ENCODE peak calls at places on chromosomes 4 and X, in nine cellular contexts. One of them, this sample, is unnamed.
A peak's percentile ranks its signal among the peaks of the same experiment; 100 is the strongest.

GRCh38 chrX:103404225-103405008 is 28.1 kb downstream of the BEX3 start:
- DNase-seq in H9: peak; percentile 91
- DNase-seq in AG04450: peak; percentile 79
- DNase-seq in HCT116: peak; percentile 59
- DNase-seq in adrenal gland: peak; percentile 78
- DNase-seq in breast epithelium: peak; percentile 44
- DNase-seq in adipocyte: peak; percentile 83
- DNase-seq in suprapubic skin: no peak
- DNase-seq in CD8-positive, alpha-beta T cell: peak; percentile 0
- DNase-seq in this sample: no peak

GRCh38 chr4:47312170-47312569 is 151.3 kb downstream of the COMMD8 start:
- DNase-seq in CD8-positive, alpha-beta T cell: no peak
- DNase-seq in H9: no peak
- DNase-seq in adipocyte: no peak
- DNase-seq in AG04450: no peak
- DNase-seq in HCT116: no peak
- DNase-seq in adrenal gland: no peak
- DNase-seq in breast epithelium: no peak
- DNase-seq in suprapubic skin: no peak
- DNase-seq in this sample: no peak

GRCh38 chr4:182189107-182189878 is 53.9 kb upstream of the TENM3 start:
- DNase-seq in HCT116: no peak
- DNase-seq in adipocyte: peak; percentile 65
- DNase-seq in CD8-positive, alpha-beta T cell: no peak
- DNase-seq in suprapubic skin: no peak
- DNase-seq in breast epithelium: no peak
- DNase-seq in adrenal gland: peak; percentile 65
- DNase-seq in H9: no peak
- DNase-seq in AG04450: peak; percentile 73
- DNase-seq in this sample: no peak

GRCh38 chrX:80812176-80812575 is 2.5 kb upstream of the BRWD3 start:
- DNase-seq in adrenal gland: no peak
- DNase-seq in CD8-positive, alpha-beta T cell: peak; percentile 0
- DNase-seq in AG04450: no peak
- DNase-seq in HCT116: no peak
- DNase-seq in suprapubic skin: no peak
- DNase-seq in adipocyte: peak; percentile 5
- DNase-seq in breast epithelium: no peak
- DNase-seq in H9: peak; percentile 58
- DNase-seq in this sample: peak; percentile 5

GRCh38 chr4:155999743-156000142 is 46.1 kb upstream of the CTSO start:
- DNase-seq in H9: peak; percentile 83
- DNase-seq in adrenal gland: no peak
- DNase-seq in AG04450: no peak
- DNase-seq in breast epithelium: no peak
- DNase-seq in HCT116: peak; percentile 0
- DNase-seq in suprapubic skin: no peak
- DNase-seq in adipocyte: peak; percentile 47
- DNase-seq in CD8-positive, alpha-beta T cell: no peak
- DNase-seq in this sample: no peak

GRCh38 chr4:140736669-140737343 is 19.4 kb downstream of the TBC1D9 start:
- DNase-seq in CD8-positive, alpha-beta T cell: no peak
- DNase-seq in adipocyte: peak; percentile 18
- DNase-seq in adrenal gland: no peak
- DNase-seq in suprapubic skin: no peak
- DNase-seq in breast epithelium: no peak
- DNase-seq in H9: no peak
- DNase-seq in HCT116: no peak
- DNase-seq in AG04450: no peak
- DNase-seq in this sample: no peak

GRCh38 chr4:30380404-30380998 is 339.7 kb upstream of the PCDH7 start:
- DNase-seq in breast epithelium: no peak
- DNase-seq in H9: peak; percentile 79
- DNase-seq in adipocyte: peak; percentile 75
- DNase-seq in HCT116: peak; percentile 65
- DNase-seq in suprapubic skin: no peak
- DNase-seq in adrenal gland: peak; percentile 50
- DNase-seq in AG04450: peak; percentile 32
- DNase-seq in CD8-positive, alpha-beta T cell: no peak
- DNase-seq in this sample: no peak

GRCh38 chr4:153234923-153235322 is 30.7 kb downstream of the TRIM2 start:
- DNase-seq in AG04450: no peak
- DNase-seq in H9: no peak
- DNase-seq in suprapubic skin: no peak
- DNase-seq in adipocyte: peak; percentile 71
- DNase-seq in HCT116: peak; percentile 56
- DNase-seq in breast epithelium: no peak
- DNase-seq in CD8-positive, alpha-beta T cell: no peak
- DNase-seq in adrenal gland: no peak
- DNase-seq in this sample: no peak

GRCh38 chrX:22109442-22109841 is 77.3 kb downstream of the PHEX start:
- DNase-seq in adipocyte: no peak
- DNase-seq in H9: no peak
- DNase-seq in breast epithelium: no peak
- DNase-seq in adrenal gland: no peak
- DNase-seq in AG04450: no peak
- DNase-seq in HCT116: no peak
- DNase-seq in suprapubic skin: no peak
- DNase-seq in CD8-positive, alpha-beta T cell: no peak
- DNase-seq in this sample: no peak

GRCh38 chr4:56757270-56757746 is 64.2 kb downstream of the SPINK2 start:
- DNase-seq in adrenal gland: peak; percentile 31
- DNase-seq in adipocyte: peak; percentile 46
- DNase-seq in breast epithelium: no peak
- DNase-seq in HCT116: no peak
- DNase-seq in AG04450: no peak
- DNase-seq in H9: no peak
- DNase-seq in CD8-positive, alpha-beta T cell: peak; percentile 4
- DNase-seq in suprapubic skin: no peak
- DNase-seq in this sample: no peak

DNA sequence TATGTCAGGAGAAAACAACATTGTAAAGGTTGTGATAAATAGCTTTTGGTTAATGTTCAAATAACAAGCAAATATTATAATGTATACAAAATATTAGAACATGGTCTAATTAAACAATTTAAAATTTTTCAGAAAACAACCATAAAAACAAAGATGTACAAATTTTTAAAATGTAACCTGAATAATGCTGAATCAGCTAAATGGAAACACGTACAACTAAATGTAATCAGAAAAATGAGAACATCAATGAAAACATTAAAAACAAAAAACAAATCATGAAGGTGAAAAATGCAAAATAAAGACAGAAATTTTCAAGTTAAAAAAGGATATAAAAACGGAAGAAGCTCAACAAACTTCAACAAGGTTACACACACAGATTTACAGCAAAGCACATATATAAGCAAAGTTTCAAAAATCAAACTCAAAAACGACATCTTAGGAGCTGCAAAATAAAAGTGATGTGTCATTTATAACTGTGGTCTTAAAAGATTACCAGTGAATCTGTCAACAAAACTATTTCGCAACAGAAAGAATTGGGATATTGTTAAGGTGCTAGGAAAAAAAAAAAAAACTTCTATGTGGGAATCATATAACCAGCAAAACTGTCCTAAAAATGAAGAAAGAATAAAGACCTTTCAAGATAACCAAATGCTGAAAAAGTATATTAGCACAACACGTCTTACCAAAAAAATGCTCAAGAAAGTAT is 31.8 kb downstream of the ZNF732 start:
- DNase-seq in breast epithelium: no peak
- DNase-seq in H9: no peak
- DNase-seq in AG04450: no peak
- DNase-seq in suprapubic skin: no peak
- DNase-seq in HCT116: no peak
- DNase-seq in CD8-positive, alpha-beta T cell: no peak
- DNase-seq in adipocyte: no peak
- DNase-seq in adrenal gland: no peak
- DNase-seq in this sample: no peak
- H3K9me3 ChIP-seq in breast epithelium: peaks cover 96% of the 10 kb centered on the region
- H3K9me3 ChIP-seq in H9: peaks cover 41% of the 10 kb centered on the region
- H3K9me3 ChIP-seq in AG04450: peaks cover 9% of the 10 kb centered on the region
- H3K9me3 ChIP-seq in suprapubic skin: peaks cover 84% of the 10 kb centered on the region
- H3K9me3 ChIP-seq in HCT116: peaks cover 9% of the 10 kb centered on the region
- H3K9me3 ChIP-seq in CD8-positive, alpha-beta T cell: peaks cover 26% of the 10 kb centered on the region
- H3K9me3 ChIP-seq in adipocyte: peaks cover 97% of the 10 kb centered on the region
- H3K9me3 ChIP-seq in adrenal gland: peaks cover 57% of the 10 kb centered on the region
- H3K9me3 ChIP-seq in this sample: peaks cover 39% of the 10 kb centered on the region

GRCh38 chr4:163191999-163192398 is 25.3 kb upstream of the NAF1 start:
- DNase-seq in adipocyte: peak; percentile 31
- DNase-seq in breast epithelium: no peak
- DNase-seq in adrenal gland: no peak
- DNase-seq in suprapubic skin: no peak
- DNase-seq in AG04450: no peak
- DNase-seq in HCT116: peak; percentile 31
- DNase-seq in H9: no peak
- DNase-seq in CD8-positive, alpha-beta T cell: no peak
- DNase-seq in this sample: no peak
- H3K9me3 ChIP-seq in adipocyte: peaks cover 22% of the 10 kb centered on the region
- H3K9me3 ChIP-seq in breast epithelium: peaks cover 59% of the 10 kb centered on the region
- H3K9me3 ChIP-seq in adrenal gland: peaks cover 6% of the 10 kb centered on the region
- H3K9me3 ChIP-seq in suprapubic skin: peaks cover 17% of the 10 kb centered on the region
- H3K9me3 ChIP-seq in AG04450: peaks cover 11% of the 10 kb centered on the region
- H3K9me3 ChIP-seq in HCT116: no peaks in the 10 kb centered on the region
- H3K9me3 ChIP-seq in H9: peaks cover 15% of the 10 kb centered on the region
- H3K9me3 ChIP-seq in CD8-positive, alpha-beta T cell: peaks cover 16% of the 10 kb centered on the region
- H3K9me3 ChIP-seq in this sample: no peaks in the 10 kb centered on the region

GRCh38 chrX:63361494-63361893 is 10.4 kb upstream of the SPIN4 start:
- DNase-seq in AG04450: no peak
- DNase-seq in suprapubic skin: no peak
- DNase-seq in HCT116: no peak
- DNase-seq in H9: no peak
- DNase-seq in CD8-positive, alpha-beta T cell: no peak
- DNase-seq in adrenal gland: no peak
- DNase-seq in breast epithelium: no peak
- DNase-seq in adipocyte: no peak
- DNase-seq in this sample: no peak
- H3K9me3 ChIP-seq in AG04450: no peaks in the 10 kb centered on the region
- H3K9me3 ChIP-seq in suprapubic skin: no peaks in the 10 kb centered on the region
- H3K9me3 ChIP-seq in HCT116: no peaks in the 10 kb centered on the region
- H3K9me3 ChIP-seq in H9: peaks cover 34% of the 10 kb centered on the region
- H3K9me3 ChIP-seq in CD8-positive, alpha-beta T cell: no peaks in the 10 kb centered on the region
- H3K9me3 ChIP-seq in adrenal gland: no peaks in the 10 kb centered on the region
- H3K9me3 ChIP-seq in breast epithelium: peaks cover 23% of the 10 kb centered on the region
- H3K9me3 ChIP-seq in adipocyte: peaks cover 23% of the 10 kb centered on the region
- H3K9me3 ChIP-seq in this sample: no peaks in the 10 kb centered on the region

GRCh38 chrX:63922221-63922620 is 137.2 kb upstream of the ARHGEF9 start:
- DNase-seq in HCT116: no peak
- DNase-seq in adipocyte: peak; percentile 61
- DNase-seq in suprapubic skin: no peak
- DNase-seq in AG04450: no peak
- DNase-seq in adrenal gland: no peak
- DNase-seq in breast epithelium: no peak
- DNase-seq in H9: no peak
- DNase-seq in CD8-positive, alpha-beta T cell: no peak
- DNase-seq in this sample: no peak
- H3K9me3 ChIP-seq in HCT116: no peaks in the 10 kb centered on the region
- H3K9me3 ChIP-seq in adipocyte: peaks cover 13% of the 10 kb centered on the region
- H3K9me3 ChIP-seq in suprapubic skin: no peaks in the 10 kb centered on the region
- H3K9me3 ChIP-seq in AG04450: no peaks in the 10 kb centered on the region
- H3K9me3 ChIP-seq in adrenal gland: no peaks in the 10 kb centered on the region
- H3K9me3 ChIP-seq in breast epithelium: peaks cover 14% of the 10 kb centered on the region
- H3K9me3 ChIP-seq in H9: peaks cover 57% of the 10 kb centered on the region
- H3K9me3 ChIP-seq in CD8-positive, alpha-beta T cell: no peaks in the 10 kb centered on the region
- H3K9me3 ChIP-seq in this sample: peaks cover 2% of the 10 kb centered on the region

GRCh38 chr4:142044271-142044670 is 407.9 kb downstream of the IL15 start:
- DNase-seq in CD8-positive, alpha-beta T cell: no peak
- DNase-seq in HCT116: no peak
- DNase-seq in H9: no peak
- DNase-seq in AG04450: no peak
- DNase-seq in suprapubic skin: no peak
- DNase-seq in adipocyte: peak; percentile 7
- DNase-seq in adrenal gland: no peak
- DNase-seq in breast epithelium: no peak
- DNase-seq in this sample: no peak
- H3K9me3 ChIP-seq in CD8-positive, alpha-beta T cell: no peaks in the 10 kb centered on the region
- H3K9me3 ChIP-seq in HCT116: no peaks in the 10 kb centered on the region
- H3K9me3 ChIP-seq in H9: no peaks in the 10 kb centered on the region
- H3K9me3 ChIP-seq in AG04450: no peaks in the 10 kb centered on the region
- H3K9me3 ChIP-seq in suprapubic skin: no peaks in the 10 kb centered on the region
- H3K9me3 ChIP-seq in adipocyte: no peaks in the 10 kb centered on the region
- H3K9me3 ChIP-seq in adrenal gland: no peaks in the 10 kb centered on the region
- H3K9me3 ChIP-seq in breast epithelium: no peaks in the 10 kb centered on the region
- H3K9me3 ChIP-seq in this sample: no peaks in the 10 kb centered on the region

DNA sequence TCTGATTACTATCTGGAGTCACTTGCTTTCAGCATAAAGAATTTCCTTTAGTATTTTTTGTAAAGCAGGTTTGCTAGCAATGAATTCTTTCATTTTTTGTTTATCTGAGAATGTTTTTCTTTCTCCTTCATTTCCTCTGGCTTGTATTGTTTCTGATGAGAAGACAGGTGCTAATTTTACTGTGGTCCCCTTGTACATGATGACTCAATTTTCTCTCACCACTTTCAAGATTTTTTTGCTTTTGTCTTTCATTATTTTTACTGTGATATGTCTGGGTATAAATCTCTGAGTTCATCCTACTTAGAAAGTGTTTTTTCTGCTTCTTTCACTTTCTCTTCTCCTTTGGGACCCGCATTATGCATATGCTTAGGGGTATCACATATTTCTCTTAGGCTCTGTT is 62.6 kb downstream of the PKD2 start:
- DNase-seq in HCT116: no peak
- DNase-seq in CD8-positive, alpha-beta T cell: no peak
- DNase-seq in adrenal gland: no peak
- DNase-seq in H9: no peak
- DNase-seq in AG04450: no peak
- DNase-seq in adipocyte: no peak
- DNase-seq in suprapubic skin: no peak
- DNase-seq in breast epithelium: no peak
- DNase-seq in this sample: no peak
- H3K9me3 ChIP-seq in HCT116: no peaks in the 10 kb centered on the region
- H3K9me3 ChIP-seq in CD8-positive, alpha-beta T cell: no peaks in the 10 kb centered on the region
- H3K9me3 ChIP-seq in adrenal gland: peaks cover 4% of the 10 kb centered on the region
- H3K9me3 ChIP-seq in H9: no peaks in the 10 kb centered on the region
- H3K9me3 ChIP-seq in AG04450: peaks cover 6% of the 10 kb centered on the region
- H3K9me3 ChIP-seq in adipocyte: peaks cover 18% of the 10 kb centered on the region
- H3K9me3 ChIP-seq in suprapubic skin: peaks cover 4% of the 10 kb centered on the region
- H3K9me3 ChIP-seq in breast epithelium: peaks cover 24% of the 10 kb centered on the region
- H3K9me3 ChIP-seq in this sample: peaks cover 4% of the 10 kb centered on the region